ENCODE peak calls at places on chromosomes 6 and 20, in four cellular contexts. X, L, T and S are unnamed samples.

GRCh38 chr6:32815115-32815514 is 1.7 kb downstream of the HLA-DOB start:
- DNase-seq in X (peak; percentile 34), L (no peak), T (no peak), S (no peak)

GRCh38 chr20:32667030-32667429 is 6.7 kb downstream of the C20orf203 start:
- DNase-seq in X (no peak), L (no peak), T (no peak), S (no peak)

GRCh38 chr20:51955756-51956155 is 153.4 kb upstream of the SALL4 start:
- DNase-seq in X (peak; percentile 65), L (no peak), T (no peak), S (no peak)

GRCh38 chr6:46777476-46778346 is 15.5 kb upstream of the MEP1A start:
- DNase-seq in X (no peak), L (no peak), T (no peak), S (no peak)

GRCh38 chr6:169959129-169960002 is 207.9 kb downstream of the ERMARD start:
- DNase-seq in X (no peak), L (no peak), T (peak; percentile 72), S (no peak)

GRCh38 chr6:46258249-46258648 is 87.5 kb upstream of the ENPP5 start:
- DNase-seq in X (no peak), L (no peak), T (no peak), S (no peak)

GRCh38 chr6:116279232-116280160 is at the start of gene TSPYL1:
- DNase-seq in X (peak; percentile 97), L (peak; percentile 94), T (peak; percentile 94), S (peak; percentile 92)

GRCh38 chr6:142845624-142846458 is 99.1 kb downstream of the HIVEP2 start:
- DNase-seq in X (peak; percentile 74), L (no peak), T (peak; percentile 90), S (peak; percentile 41)

GRCh38 chr20:46312075-46312944 is 4.0 kb upstream of the CDH22 start:
- DNase-seq in X (no peak), L (no peak), T (peak; percentile 65), S (no peak)

GRCh38 chr6:14165091-14165490 is 47.5 kb downstream of the CD83 start:
- DNase-seq in X (peak; percentile 68), L (no peak), T (no peak), S (no peak)

GRCh38 chr20:33841439-33841799 is 30.3 kb downstream of the CHMP4B start:
- DNase-seq in X (no peak), L (no peak), T (no peak), S (no peak)

GRCh38 chr20:19921349-19921793 is 95.8 kb upstream of the NAA20 start:
- DNase-seq in X (no peak), L (no peak), T (no peak), S (no peak)

GRCh38 chr6:42911171-42912021 is 4.5 kb upstream of the PTCRA start:
- DNase-seq in X (no peak), L (no peak), T (no peak), S (no peak)

GRCh38 chr6:165819394-165819793 is 156.4 kb upstream of the PDE10A start:
- DNase-seq in X (no peak), L (no peak), T (no peak), S (no peak)

GRCh38 chr20:58816051-58816450 is 34.7 kb downstream of the GNAS-AS1 start:
- DNase-seq in X (no peak), L (no peak), T (no peak), S (no peak)

GRCh38 chr6:17354700-17355403 is 38.5 kb upstream of the CAP2 start:
- DNase-seq in X (peak; percentile 8), L (no peak), T (no peak), S (no peak)

GRCh38 chr6:129501401-129502051 is 208.5 kb downstream of the ARHGAP18 start:
- DNase-seq in X (peak; percentile 98), L (no peak), T (peak; percentile 86), S (no peak)

GRCh38 chr6:12969933-12970332 is 253.4 kb downstream of the PHACTR1 start:
- DNase-seq in X (no peak), L (no peak), T (no peak), S (no peak)

GRCh38 chr6:89694428-89694827 is 55.9 kb upstream of the LYRM2 start:
- DNase-seq in X (no peak), L (no peak), T (no peak), S (no peak)

GRCh38 chr20:60257671-60258070 is 299.4 kb downstream of the CDH26 start:
- DNase-seq in X (no peak), L (no peak), T (no peak), S (no peak)

GRCh38 chr6:69868961-69869360 is 2.6 kb downstream of the COL19A1 start:
- DNase-seq in X (no peak), L (no peak), T (no peak), S (no peak)

GRCh38 chr6:69868252-69868804 is 2.0 kb downstream of the COL19A1 start:
- DNase-seq in X (no peak), L (no peak), T (no peak), S (no peak)

GRCh38 chr6:69865126-69865525 is 1.2 kb upstream of the COL19A1 start:
- DNase-seq in X (peak; percentile 72), L (no peak), T (no peak), S (no peak)

GRCh38 chr6:69866351-69867074 is at the start of gene COL19A1:
- DNase-seq in X (no peak), L (no peak), T (peak; percentile 75), S (no peak)

DNA sequence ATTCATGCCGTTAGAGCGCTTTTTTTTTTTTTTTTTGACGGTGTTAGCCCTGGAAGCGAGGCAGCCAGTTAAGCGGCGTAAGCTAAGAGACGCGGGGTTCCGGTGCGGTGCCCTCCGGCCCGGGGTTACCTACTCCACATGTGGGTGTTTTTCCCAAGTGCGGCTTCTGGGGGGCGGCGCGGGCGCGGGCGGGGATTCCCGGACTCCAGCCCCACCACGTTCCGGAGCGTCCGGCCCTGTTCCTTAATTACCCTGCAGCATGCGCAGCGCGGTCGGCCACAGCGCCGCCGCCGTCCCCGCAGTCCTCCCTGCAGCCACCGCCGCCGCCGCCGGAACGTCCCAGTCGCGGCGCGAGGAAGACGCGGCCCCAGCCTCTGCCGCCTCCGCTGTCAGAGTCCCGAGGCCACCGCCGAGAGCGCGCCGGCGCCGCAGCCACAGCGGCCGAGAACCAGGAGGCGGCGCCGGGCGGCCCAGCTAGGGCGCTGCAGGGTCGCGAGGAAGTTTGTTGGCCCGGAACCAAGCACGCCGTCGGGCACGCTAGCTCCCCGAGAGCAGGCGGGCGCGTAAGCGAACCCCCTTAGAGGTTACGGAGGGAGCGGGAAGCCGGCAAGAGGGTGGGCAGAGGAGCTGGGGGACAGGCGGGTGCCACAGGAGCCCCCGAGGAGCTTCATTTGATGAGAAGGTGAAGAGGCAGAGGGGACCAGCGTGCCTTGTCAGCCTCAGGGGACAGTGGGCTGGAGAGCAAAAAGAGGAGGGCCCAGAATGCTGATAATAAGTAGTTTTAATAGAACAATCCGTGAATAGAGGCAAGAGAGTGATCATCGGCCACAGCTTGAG is 937 bp downstream of the COL19A1 start:
- DNase-seq in X (peak; percentile 29), L (no peak), T (peak; percentile 87), S (peak; percentile 33)
- H3K4me1 ChIP-seq in X (peaks cover 4% of the 10 kb centered on the region), L (no peaks in the 10 kb centered on the region), T (peaks cover 9% of the 10 kb centered on the region), S (peaks cover 11% of the 10 kb centered on the region)

GRCh38 chr6:26213334-26214075 is 126.3 kb downstream of the HFE start:
- DNase-seq in X (no peak), L (no peak), T (no peak), S (no peak)
- H3K27ac ChIP-seq in X (no peak overlapping the region), L (no peak overlapping the region), T (no peak overlapping the region), S (no peak overlapping the region)

GRCh38 chr6:160883560-160883959 is 108.0 kb upstream of the MAP3K4 start:
- DNase-seq in X (no peak), L (no peak), T (no peak), S (no peak)
- H3K4me3 ChIP-seq in X (no peak overlapping the region), L (no peak overlapping the region), T (no peak overlapping the region), S (no peak overlapping the region)

GRCh38 chr6:105783333-105783945 is 302.7 kb upstream of the PRDM1 start:
- DNase-seq in X (no peak), L (no peak), T (no peak), S (no peak)
- H3K4me1 ChIP-seq in X (no peaks in the 10 kb centered on the region), L (no peaks in the 10 kb centered on the region), T (no peaks in the 10 kb centered on the region), S (peaks cover 4% of the 10 kb centered on the region)

GRCh38 chr6:161368514-161368913 is 94.7 kb upstream of the AGPAT4 start:
- DNase-seq in X (no peak), L (no peak), T (no peak), S (no peak)
- H3K27ac ChIP-seq in X (no peak overlapping the region), L (no peak overlapping the region), T (no peak overlapping the region), S (no peak overlapping the region)

DNA sequence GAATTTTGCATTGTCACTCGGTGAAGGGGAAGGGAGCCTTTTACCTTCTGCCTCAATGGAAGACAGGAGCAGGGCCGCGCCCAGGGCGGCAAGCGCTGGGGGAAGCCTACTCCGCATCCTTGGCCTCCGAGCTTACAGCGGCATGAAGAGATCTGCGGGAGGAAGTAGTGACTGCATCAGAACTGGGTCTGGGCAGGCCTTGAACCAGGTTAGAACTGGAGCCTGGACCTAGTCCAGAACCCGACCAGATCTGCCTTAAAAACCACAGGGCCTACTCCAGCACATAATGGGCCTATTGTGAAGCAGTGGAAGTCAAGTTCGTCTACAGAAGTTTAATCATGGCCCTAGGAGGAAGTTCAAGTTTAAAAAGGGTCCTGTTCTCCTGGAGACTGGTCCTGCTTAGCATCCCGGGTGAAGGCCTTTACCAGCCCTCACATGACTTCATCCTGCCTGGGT is 3.1 kb downstream of the COL12A1 start:
- DNase-seq in X (peak; percentile 40), L (no peak), T (no peak), S (no peak)
- H3K4me3 ChIP-seq in X (peak overlapping the region; percentile 87), L (no peak overlapping the region), T (no peak overlapping the region), S (no peak overlapping the region)

GRCh38 chr6:1868561-1869261 is 259.0 kb downstream of the FOXC1 start:
- DNase-seq in X (no peak), L (no peak), T (no peak), S (no peak)
- H3K4me1 ChIP-seq in X (peaks cover 10% of the 10 kb centered on the region), L (peaks cover 13% of the 10 kb centered on the region), T (no peaks in the 10 kb centered on the region), S (no peaks in the 10 kb centered on the region)